ENCODE peak calls at places on chromosome 6, in four cellular contexts. A, N, F and O are unnamed samples.

GRCh38 chr6:106885659-106886058 is 88.9 kb downstream of the CD24 start:
- DNase-seq in A (no peak), N (no peak), F (no peak), O (no peak)

GRCh38 chr6:156686429-156686939 is 90.7 kb upstream of the ARID1B start:
- DNase-seq in A (no peak), N (peak), F (peak), O (no peak)

GRCh38 chr6:118103381-118104105 is 196.5 kb downstream of the SLC35F1 start:
- DNase-seq in A (no peak), N (no peak), F (no peak), O (no peak)

GRCh38 chr6:159914565-159914923 is 23.8 kb downstream of the MAS1 start:
- DNase-seq in A (peak), N (no peak), F (no peak), O (no peak)

GRCh38 chr6:52293067-52293466 is 8.5 kb upstream of the MCM3 start:
- DNase-seq in A (no peak), N (no peak), F (no peak), O (no peak)

GRCh38 chr6:113317870-113318269 is 539.3 kb upstream of the MARCKS start:
- DNase-seq in A (no peak), N (no peak), F (no peak), O (no peak)

GRCh38 chr6:113461153-113461897 is 395.8 kb upstream of the MARCKS start:
- DNase-seq in A (no peak), N (no peak), F (no peak), O (no peak)

GRCh38 chr6:79526897-79527296 is 10.3 kb downstream of the LCA5 start:
- DNase-seq in A (no peak), N (no peak), F (no peak), O (no peak)

GRCh38 chr6:50145125-50145524 is 95.4 kb upstream of the DEFB112 start:
- DNase-seq in A (no peak), N (no peak), F (no peak), O (no peak)

GRCh38 chr6:33453361-33454008 is 891 bp upstream of the ZBTB9 start:
- DNase-seq in A (no peak), N (no peak), F (peak), O (no peak)

DNA sequence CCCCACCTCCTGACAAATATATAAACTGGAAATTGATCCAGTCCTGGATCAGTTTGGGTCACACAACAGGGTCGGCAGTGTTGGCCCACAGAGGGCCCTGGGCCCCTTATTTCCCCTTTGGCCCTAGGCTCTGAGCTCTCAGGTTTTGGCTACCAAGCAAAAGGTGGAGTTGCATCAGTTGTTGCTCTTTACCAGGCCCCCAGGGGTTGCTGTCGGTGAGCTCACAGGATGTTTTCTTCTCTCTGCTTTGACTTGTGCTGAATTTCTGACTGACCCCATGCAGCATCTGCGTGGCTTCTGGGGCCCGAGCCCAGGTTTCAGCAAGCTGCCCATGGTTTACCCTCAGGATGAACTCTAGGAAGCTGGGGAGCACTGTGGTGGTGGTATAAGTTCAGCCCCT is 44.6 kb downstream of the PPARD start:
- DNase-seq in A (no peak), N (no peak), F (no peak), O (no peak)
- TF ChIP-seq CTCF in A (no peak), N (no peak), F (peak), O (no peak)

GRCh38 chr6:6804843-6805680 is 216.5 kb downstream of the LY86 start:
- DNase-seq in A (peak), N (no peak), F (no peak), O (no peak)

GRCh38 chr6:6803180-6803978 is 214.9 kb downstream of the LY86 start:
- DNase-seq in A (peak), N (no peak), F (no peak), O (no peak)

GRCh38 chr6:6808915-6809314 is 220.4 kb downstream of the LY86 start:
- DNase-seq in A (no peak), N (no peak), F (no peak), O (no peak)

GRCh38 chr6:6808343-6808742 is 219.8 kb downstream of the LY86 start:
- DNase-seq in A (peak), N (no peak), F (no peak), O (no peak)

GRCh38 chr6:6806793-6807518 is 218.4 kb downstream of the LY86 start:
- DNase-seq in A (peak), N (no peak), F (no peak), O (no peak)
- TF ChIP-seq CTCF in A (no peak), N (no peak), F (no peak), O (no peak)

GRCh38 chr6:108557494-108558371 is 3.0 kb upstream of the FOXO3 start:
- DNase-seq in A (peak), N (no peak), F (no peak), O (no peak)
- TF ChIP-seq CTCF in A (no peak), N (no peak), F (no peak), O (peak)

GRCh38 chr6:57089687-57090457 is at the start of gene ZNF451:
- DNase-seq in A (peak), N (peak), F (peak), O (peak)
- TF ChIP-seq CTCF in A (no peak), N (no peak), F (no peak), O (peak)